ENCODE peak calls at places on chromosomes 3 and 15, in five cellular contexts. One of them, this sample, is unnamed.

GRCh38 chr15:58240191-58240932 is 102.2 kb downstream of the AQP9 start:
- DNase-seq in H1: no peak
- DNase-seq in spleen: no peak
- DNase-seq in uterus: no peak
- DNase-seq in lower leg skin: no peak
- DNase-seq in this sample: no peak

GRCh38 chr3:114128231-114128630 is 50.6 kb downstream of the DRD3 start:
- DNase-seq in spleen: no peak
- DNase-seq in lower leg skin: no peak
- DNase-seq in uterus: no peak
- DNase-seq in H1: no peak
- DNase-seq in this sample: no peak

GRCh38 chr3:108091498-108092259 is 848 bp upstream of the CD47 start:
- DNase-seq in H1: no peak
- DNase-seq in uterus: no peak
- DNase-seq in spleen: no peak
- DNase-seq in lower leg skin: no peak
- DNase-seq in this sample: no peak

GRCh38 chr3:27669505-27670085 is 52.5 kb downstream of the EOMES start:
- DNase-seq in lower leg skin: no peak
- DNase-seq in spleen: no peak
- DNase-seq in H1: no peak
- DNase-seq in uterus: no peak
- DNase-seq in this sample: no peak

GRCh38 chr3:48926425-48927392 is 8.1 kb downstream of the ARIH2 start:
- DNase-seq in uterus: no peak
- DNase-seq in H1: no peak
- DNase-seq in lower leg skin: no peak
- DNase-seq in spleen: no peak
- DNase-seq in this sample: no peak

GRCh38 chr3:73503781-73504180 is 121.0 kb downstream of the PDZRN3 start:
- DNase-seq in lower leg skin: no peak
- DNase-seq in H1: no peak
- DNase-seq in uterus: no peak
- DNase-seq in spleen: no peak
- DNase-seq in this sample: peak

GRCh38 chr3:16866447-16867025 is 18.2 kb upstream of the PLCL2 start:
- DNase-seq in uterus: no peak
- DNase-seq in spleen: no peak
- DNase-seq in H1: no peak
- DNase-seq in lower leg skin: no peak
- DNase-seq in this sample: no peak

GRCh38 chr15:51629612-51630011 is 7.0 kb upstream of the DMXL2 start:
- DNase-seq in H1: no peak
- DNase-seq in spleen: no peak
- DNase-seq in lower leg skin: no peak
- DNase-seq in uterus: no peak
- DNase-seq in this sample: no peak

GRCh38 chr15:50828610-50829206 is 63.2 kb upstream of the SPPL2A start:
- DNase-seq in uterus: peak
- DNase-seq in lower leg skin: no peak
- DNase-seq in spleen: no peak
- DNase-seq in H1: no peak
- DNase-seq in this sample: no peak

GRCh38 chr3:64232821-64233220 is 7.6 kb upstream of the PRICKLE2 start:
- DNase-seq in uterus: no peak
- DNase-seq in spleen: no peak
- DNase-seq in lower leg skin: no peak
- DNase-seq in H1: no peak
- DNase-seq in this sample: no peak

GRCh38 chr3:17753271-17753992 is 11.0 kb upstream of the TBC1D5 start:
- DNase-seq in uterus: no peak
- DNase-seq in spleen: no peak
- DNase-seq in H1: no peak
- DNase-seq in lower leg skin: no peak
- DNase-seq in this sample: no peak

GRCh38 chr3:171181907-171182690 is 155.6 kb upstream of the SLC2A2 start:
- DNase-seq in H1: no peak
- DNase-seq in lower leg skin: no peak
- DNase-seq in uterus: no peak
- DNase-seq in spleen: no peak
- DNase-seq in this sample: no peak

GRCh38 chr3:11591006-11591360 is 52.7 kb downstream of the VGLL4 start:
- DNase-seq in lower leg skin: no peak
- DNase-seq in H1: no peak
- DNase-seq in uterus: no peak
- DNase-seq in spleen: no peak
- DNase-seq in this sample: no peak

GRCh38 chr3:11589706-11590105 is 54.0 kb downstream of the VGLL4 start:
- DNase-seq in spleen: no peak
- DNase-seq in lower leg skin: no peak
- DNase-seq in uterus: no peak
- DNase-seq in H1: no peak
- DNase-seq in this sample: no peak

GRCh38 chr3:11592460-11593298 is 51.0 kb downstream of the VGLL4 start:
- DNase-seq in H1: no peak
- DNase-seq in uterus: peak
- DNase-seq in lower leg skin: no peak
- DNase-seq in spleen: no peak
- DNase-seq in this sample: no peak

GRCh38 chr3:11593318-11594034 is 50.2 kb downstream of the VGLL4 start:
- DNase-seq in H1: no peak
- DNase-seq in lower leg skin: no peak
- DNase-seq in uterus: no peak
- DNase-seq in spleen: no peak
- DNase-seq in this sample: no peak

GRCh38 chr3:11591401-11592266 is 52.1 kb downstream of the VGLL4 start:
- DNase-seq in H1: peak
- DNase-seq in lower leg skin: no peak
- DNase-seq in uterus: peak
- DNase-seq in spleen: no peak
- DNase-seq in this sample: no peak
- TF ChIP-seq POLR2A in H1: no peak
- TF ChIP-seq POLR2A in lower leg skin: no peak
- TF ChIP-seq POLR2A in uterus: no peak
- TF ChIP-seq POLR2A in spleen: no peak
- TF ChIP-seq POLR2A in this sample: no peak

GRCh38 chr3:196641278-196642058 is 2.0 kb downstream of the NRROS start:
- DNase-seq in uterus: no peak
- DNase-seq in lower leg skin: no peak
- DNase-seq in H1: no peak
- DNase-seq in spleen: no peak
- DNase-seq in this sample: no peak

GRCh38 chr3:196643761-196644160 is 4.3 kb downstream of the NRROS start:
- DNase-seq in lower leg skin: no peak
- DNase-seq in spleen: no peak
- DNase-seq in uterus: no peak
- DNase-seq in H1: no peak
- DNase-seq in this sample: no peak

GRCh38 chr3:196645091-196645490 is 5.6 kb downstream of the NRROS start:
- DNase-seq in uterus: no peak
- DNase-seq in lower leg skin: no peak
- DNase-seq in spleen: no peak
- DNase-seq in H1: no peak
- DNase-seq in this sample: no peak

GRCh38 chr3:196640501-196640968 is 1.0 kb downstream of the NRROS start:
- DNase-seq in uterus: no peak
- DNase-seq in spleen: no peak
- DNase-seq in H1: no peak
- DNase-seq in lower leg skin: no peak
- DNase-seq in this sample: no peak

GRCh38 chr3:196643201-196643749 is 3.8 kb downstream of the NRROS start:
- DNase-seq in spleen: peak
- DNase-seq in uterus: no peak
- DNase-seq in lower leg skin: no peak
- DNase-seq in H1: no peak
- DNase-seq in this sample: peak
- TF ChIP-seq POLR2A in spleen: no peak
- TF ChIP-seq POLR2A in uterus: no peak
- TF ChIP-seq POLR2A in lower leg skin: no peak
- TF ChIP-seq POLR2A in H1: no peak
- TF ChIP-seq POLR2A in this sample: peak

GRCh38 chr15:75452968-75453702 is 1.6 kb upstream of the SIN3A start:
- DNase-seq in spleen: peak
- DNase-seq in lower leg skin: peak
- DNase-seq in H1: no peak
- DNase-seq in uterus: peak
- DNase-seq in this sample: no peak
- TF ChIP-seq POLR2A in spleen: no peak
- TF ChIP-seq POLR2A in lower leg skin: no peak
- TF ChIP-seq POLR2A in H1: peak
- TF ChIP-seq POLR2A in uterus: no peak
- TF ChIP-seq POLR2A in this sample: peak

GRCh38 chr15:28904541-28905303 is 18.9 kb downstream of the APBA2 start:
- DNase-seq in spleen: peak
- DNase-seq in H1: no peak
- DNase-seq in lower leg skin: peak
- DNase-seq in uterus: no peak
- DNase-seq in this sample: no peak
- TF ChIP-seq POLR2A in spleen: no peak
- TF ChIP-seq POLR2A in H1: no peak
- TF ChIP-seq POLR2A in lower leg skin: no peak
- TF ChIP-seq POLR2A in uterus: no peak
- TF ChIP-seq POLR2A in this sample: no peak

DNA sequence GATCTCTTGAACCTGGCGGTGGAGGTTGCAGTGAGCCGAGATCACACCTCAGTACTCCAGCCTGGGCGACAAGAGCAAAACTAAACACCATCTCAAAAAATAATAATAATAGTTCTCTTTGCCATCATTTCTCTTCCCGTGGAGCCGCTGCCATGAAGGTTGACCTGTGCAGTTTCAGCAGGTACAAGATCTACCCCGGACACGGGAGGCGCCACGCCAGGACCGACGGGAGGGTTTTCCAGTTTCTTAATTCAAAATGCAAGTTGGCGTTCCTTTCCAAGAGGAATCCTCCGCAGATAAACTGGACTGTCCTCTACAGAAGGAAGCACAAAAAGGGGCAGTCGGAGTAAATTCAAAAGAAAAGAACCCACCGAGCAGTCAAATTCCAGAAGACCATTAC is 11.3 kb upstream of the PPP1R2 start:
- DNase-seq in lower leg skin: no peak
- DNase-seq in spleen: no peak
- DNase-seq in H1: no peak
- DNase-seq in uterus: no peak
- DNase-seq in this sample: no peak
- TF ChIP-seq POLR2A in lower leg skin: no peak
- TF ChIP-seq POLR2A in spleen: no peak
- TF ChIP-seq POLR2A in H1: no peak
- TF ChIP-seq POLR2A in uterus: no peak
- TF ChIP-seq POLR2A in this sample: no peak